ENCODE peak calls at places on chromosomes 12 and 14, in five cellular contexts. One of them, this sample, is unnamed.

GRCh38 chr12:52627395-52628110 is 9.2 kb upstream of the KRT73 start:
- DNase-seq in ELF-1: no peak
- DNase-seq in nucleus accumbens: no peak
- DNase-seq in activated CD4-positive, CD25-positive, alpha-beta regulatory T cell: no peak
- DNase-seq in bronchial epithelial cell: no peak
- DNase-seq in this sample: no peak

GRCh38 chr14:79842270-79842669 is 369.0 kb downstream of the DIO2 start:
- DNase-seq in activated CD4-positive, CD25-positive, alpha-beta regulatory T cell: no peak
- DNase-seq in ELF-1: peak; percentile 16
- DNase-seq in nucleus accumbens: no peak
- DNase-seq in bronchial epithelial cell: peak; percentile 52
- DNase-seq in this sample: peak; percentile 65

GRCh38 chr12:45182511-45182910 is 33.4 kb upstream of the ANO6 start:
- DNase-seq in bronchial epithelial cell: no peak
- DNase-seq in activated CD4-positive, CD25-positive, alpha-beta regulatory T cell: no peak
- DNase-seq in nucleus accumbens: no peak
- DNase-seq in ELF-1: no peak
- DNase-seq in this sample: no peak

GRCh38 chr14:90443161-90444076 is 46.6 kb downstream of the CALM1 start:
- DNase-seq in nucleus accumbens: no peak
- DNase-seq in activated CD4-positive, CD25-positive, alpha-beta regulatory T cell: no peak
- DNase-seq in bronchial epithelial cell: peak; percentile 95
- DNase-seq in ELF-1: no peak
- DNase-seq in this sample: no peak

GRCh38 chr12:108584456-108585065 is 13.3 kb downstream of the TMEM119 start:
- DNase-seq in activated CD4-positive, CD25-positive, alpha-beta regulatory T cell: no peak
- DNase-seq in nucleus accumbens: no peak
- DNase-seq in ELF-1: no peak
- DNase-seq in bronchial epithelial cell: no peak
- DNase-seq in this sample: no peak

GRCh38 chr12:92648242-92649031 is 54.4 kb upstream of the PLEKHG7 start:
- DNase-seq in nucleus accumbens: no peak
- DNase-seq in bronchial epithelial cell: peak; percentile 45
- DNase-seq in activated CD4-positive, CD25-positive, alpha-beta regulatory T cell: no peak
- DNase-seq in ELF-1: no peak
- DNase-seq in this sample: no peak

GRCh38 chr12:52703878-52704277 is 554 bp upstream of the KRT77 start:
- DNase-seq in activated CD4-positive, CD25-positive, alpha-beta regulatory T cell: no peak
- DNase-seq in ELF-1: no peak
- DNase-seq in nucleus accumbens: no peak
- DNase-seq in bronchial epithelial cell: no peak
- DNase-seq in this sample: no peak

GRCh38 chr12:94671917-94672316 is 21.6 kb upstream of the TMCC3 start:
- DNase-seq in bronchial epithelial cell: no peak
- DNase-seq in activated CD4-positive, CD25-positive, alpha-beta regulatory T cell: no peak
- DNase-seq in ELF-1: no peak
- DNase-seq in nucleus accumbens: no peak
- DNase-seq in this sample: no peak

GRCh38 chr14:105487449-105487985 is 831 bp downstream of the CRIP1 start:
- DNase-seq in activated CD4-positive, CD25-positive, alpha-beta regulatory T cell: no peak
- DNase-seq in ELF-1: peak; percentile 37
- DNase-seq in nucleus accumbens: no peak
- DNase-seq in bronchial epithelial cell: no peak
- DNase-seq in this sample: no peak

GRCh38 chr14:72782817-72783216 is 111.1 kb downstream of the DPF3 start:
- DNase-seq in bronchial epithelial cell: no peak
- DNase-seq in nucleus accumbens: no peak
- DNase-seq in activated CD4-positive, CD25-positive, alpha-beta regulatory T cell: no peak
- DNase-seq in ELF-1: no peak
- DNase-seq in this sample: no peak

GRCh38 chr12:120939523-120939922 is 35.4 kb upstream of the SPPL3 start:
- DNase-seq in activated CD4-positive, CD25-positive, alpha-beta regulatory T cell: no peak
- DNase-seq in nucleus accumbens: peak; percentile 26
- DNase-seq in ELF-1: no peak
- DNase-seq in bronchial epithelial cell: no peak
- DNase-seq in this sample: peak; percentile 74

GRCh38 chr12:64097346-64098105 is 124.6 kb downstream of the KICS2 start:
- DNase-seq in bronchial epithelial cell: no peak
- DNase-seq in nucleus accumbens: no peak
- DNase-seq in ELF-1: no peak
- DNase-seq in activated CD4-positive, CD25-positive, alpha-beta regulatory T cell: no peak
- DNase-seq in this sample: no peak

GRCh38 chr14:59438148-59438766 is 26.9 kb downstream of the GPR135 start:
- DNase-seq in activated CD4-positive, CD25-positive, alpha-beta regulatory T cell: no peak
- DNase-seq in ELF-1: no peak
- DNase-seq in nucleus accumbens: no peak
- DNase-seq in bronchial epithelial cell: peak; percentile 79
- DNase-seq in this sample: no peak

GRCh38 chr14:23175823-23176222 is 7.6 kb downstream of the SLC7A8 start:
- DNase-seq in ELF-1: no peak
- DNase-seq in nucleus accumbens: no peak
- DNase-seq in activated CD4-positive, CD25-positive, alpha-beta regulatory T cell: no peak
- DNase-seq in bronchial epithelial cell: no peak
- DNase-seq in this sample: no peak

GRCh38 chr12:102427542-102427923 is 52.8 kb downstream of the IGF1 start:
- DNase-seq in ELF-1: no peak
- DNase-seq in bronchial epithelial cell: no peak
- DNase-seq in activated CD4-positive, CD25-positive, alpha-beta regulatory T cell: no peak
- DNase-seq in nucleus accumbens: no peak
- DNase-seq in this sample: peak; percentile 69

GRCh38 chr12:77163068-77163810 is 97.9 kb upstream of the E2F7 start:
- DNase-seq in ELF-1: no peak
- DNase-seq in nucleus accumbens: no peak
- DNase-seq in activated CD4-positive, CD25-positive, alpha-beta regulatory T cell: no peak
- DNase-seq in bronchial epithelial cell: peak; percentile 6
- DNase-seq in this sample: no peak

GRCh38 chr14:92649934-92650545 is 98.4 kb downstream of the LGMN start:
- DNase-seq in ELF-1: no peak
- DNase-seq in nucleus accumbens: peak; percentile 54
- DNase-seq in bronchial epithelial cell: peak; percentile 56
- DNase-seq in activated CD4-positive, CD25-positive, alpha-beta regulatory T cell: no peak
- DNase-seq in this sample: peak; percentile 95

GRCh38 chr14:100708349-100709217 is 18.1 kb upstream of the DLK1 start:
- DNase-seq in bronchial epithelial cell: peak; percentile 32
- DNase-seq in ELF-1: peak; percentile 81
- DNase-seq in activated CD4-positive, CD25-positive, alpha-beta regulatory T cell: no peak
- DNase-seq in nucleus accumbens: no peak
- DNase-seq in this sample: peak; percentile 89

GRCh38 chr12:24754690-24755638 is 193.9 kb downstream of the BCAT1 start:
- DNase-seq in bronchial epithelial cell: peak; percentile 99
- DNase-seq in activated CD4-positive, CD25-positive, alpha-beta regulatory T cell: no peak
- DNase-seq in nucleus accumbens: no peak
- DNase-seq in ELF-1: no peak
- DNase-seq in this sample: no peak

GRCh38 chr12:47820631-47821345 is 1.1 kb upstream of the HDAC7 start:
- DNase-seq in ELF-1: peak; percentile 93
- DNase-seq in bronchial epithelial cell: peak; percentile 79
- DNase-seq in activated CD4-positive, CD25-positive, alpha-beta regulatory T cell: no peak
- DNase-seq in nucleus accumbens: no peak
- DNase-seq in this sample: peak; percentile 97

GRCh38 chr14:105143451-105144230 is 24.9 kb downstream of the JAG2 start:
- DNase-seq in ELF-1: no peak
- DNase-seq in activated CD4-positive, CD25-positive, alpha-beta regulatory T cell: no peak
- DNase-seq in nucleus accumbens: no peak
- DNase-seq in bronchial epithelial cell: no peak
- DNase-seq in this sample: peak; percentile 60

GRCh38 chr12:83827860-83828259 is 1084.7 kb downstream of the SLC6A15 start:
- DNase-seq in nucleus accumbens: no peak
- DNase-seq in ELF-1: peak; percentile 65
- DNase-seq in activated CD4-positive, CD25-positive, alpha-beta regulatory T cell: no peak
- DNase-seq in bronchial epithelial cell: peak; percentile 7
- DNase-seq in this sample: no peak

This sample was measured in sigmoid colon.